ENCODE peak calls at places on chromosomes 2 and 18, in six cellular contexts. P, U, Z, A, H and X are unnamed samples.

GRCh38 chr2:64327510-64328414 is 126.2 kb upstream of the LGALSL start:
- DNase-seq in P (peak), U (peak), Z (peak), A (peak), H (peak), X (peak)

GRCh38 chr2:108637304-108637669 is 82.0 kb upstream of the RANBP2 start:
- DNase-seq in P (no peak), U (peak), Z (no peak), A (no peak), H (no peak), X (no peak)

GRCh38 chr2:23651187-23651983 is 266.4 kb downstream of the KLHL29 start:
- DNase-seq in P (no peak), U (no peak), Z (no peak), A (no peak), H (no peak), X (no peak)

GRCh38 chr18:43596106-43596712 is 318.9 kb upstream of the SYT4 start:
- DNase-seq in P (no peak), U (peak), Z (no peak), A (no peak), H (no peak), X (peak)

GRCh38 chr18:74731097-74731496 is 133.4 kb downstream of the ZNF407 start:
- DNase-seq in P (no peak), U (no peak), Z (no peak), A (no peak), H (no peak), X (no peak)

GRCh38 chr2:235230809-235231601 is 262.8 kb upstream of the AGAP1 start:
- DNase-seq in P (no peak), U (no peak), Z (no peak), A (no peak), H (no peak), X (no peak)

GRCh38 chr18:77086656-77087390 is 45.8 kb downstream of the MBP start:
- DNase-seq in P (no peak), U (no peak), Z (no peak), A (no peak), H (peak), X (peak)

GRCh38 chr2:216149741-216150140 is 40.6 kb downstream of the XRCC5 start:
- DNase-seq in P (no peak), U (no peak), Z (no peak), A (no peak), H (no peak), X (no peak)

GRCh38 chr2:177983183-177983788 is 89.3 kb downstream of the PDE11A start:
- DNase-seq in P (no peak), U (peak), Z (peak), A (peak), H (peak), X (peak)

GRCh38 chr2:177328056-177328455 is 63.5 kb upstream of the NFE2L2 start:
- DNase-seq in P (no peak), U (no peak), Z (no peak), A (no peak), H (no peak), X (no peak)

GRCh38 chr2:8258406-8258805 is 423.4 kb upstream of the ID2 start:
- DNase-seq in P (no peak), U (no peak), Z (no peak), A (no peak), H (no peak), X (no peak)